ENCODE peak calls at places on chromosomes 5 and 9, in seven cellular contexts. J is T-helper 17 cell; B is stimulated activated CD8-positive, alpha-beta memory T cell treated with anti-CD3 and anti-CD28 coated beads, Interleukin-2, amount 100 ng/mL, for 1 hour; S is M059J; F is mesendoderm; C is stimulated activated CD4-positive, alpha-beta T cell treated with anti-CD3 and anti-CD28 coated beads, Interleukin-1b, Interleukin-23, amount 100 ng/mL, for 24 hours; X is DMS53. U is an unnamed sample.

GRCh38 chr5:16976625-16977008 is 40.5 kb upstream of the MYO10 start:
- DNase-seq in F (no peak), X (no peak), S (no peak), B (no peak), C (no peak), J (no peak), U (no peak)

GRCh38 chr9:72540348-72540873 is 19.0 kb downstream of the TMC1 start:
- DNase-seq in C (no peak), J (no peak), S (peak), B (no peak), X (no peak), F (no peak), U (no peak)

GRCh38 chr5:146068977-146069779 is 36.2 kb downstream of the PLAC8L1 start:
- DNase-seq in J (no peak), F (no peak), S (no peak), B (no peak), C (no peak), X (no peak), U (no peak)

GRCh38 chr5:119269061-119269579 is 86.7 kb upstream of the TNFAIP8 start:
- DNase-seq in X (peak), C (no peak), B (no peak), J (no peak), F (peak), S (peak), U (no peak)

GRCh38 chr9:95738438-95738837 is 137.1 kb upstream of the ERCC6L2 start:
- DNase-seq in F (no peak), J (no peak), C (no peak), X (no peak), B (no peak), S (peak), U (no peak)

GRCh38 chr9:38682713-38683112 is 37.2 kb downstream of the FAM240B start:
- DNase-seq in F (peak), B (no peak), C (no peak), X (peak), J (no peak), S (peak), U (no peak)

GRCh38 chr9:129889936-129890717 is 54.9 kb downstream of the USP20 start:
- DNase-seq in B (peak), C (peak), S (no peak), X (no peak), J (no peak), F (peak), U (no peak)

GRCh38 chr5:156020650-156021049 is 306.3 kb upstream of the SGCD start:
- DNase-seq in B (no peak), S (no peak), F (no peak), J (no peak), X (no peak), C (no peak), U (no peak)

GRCh38 chr9:123718188-123718587 is 211.7 kb downstream of the DENND1A start:
- DNase-seq in X (no peak), B (no peak), F (no peak), C (no peak), S (no peak), J (no peak), U (no peak)

GRCh38 chr9:92191801-92192200 is 76.6 kb upstream of the SPTLC1 start:
- DNase-seq in J (no peak), S (peak), B (no peak), C (no peak), F (no peak), X (no peak), U (no peak)

GRCh38 chr9:130835441-130836298 is 616 bp downstream of the ABL1 start:
- DNase-seq in S (peak), C (peak), X (peak), B (peak), J (no peak), F (peak), U (no peak)

GRCh38 chr5:66207800-66208561 is 63.9 kb downstream of the SREK1 start:
- DNase-seq in J (no peak), X (no peak), B (no peak), F (peak), S (no peak), C (no peak), U (no peak)

GRCh38 chr9:68426755-68427154 is 70.3 kb downstream of the PGM5 start:
- DNase-seq in X (no peak), C (no peak), B (no peak), S (no peak), F (no peak), J (no peak), U (no peak)

GRCh38 chr5:171542504-171543150 is 123.2 kb downstream of the FGF18 start:
- DNase-seq in C (no peak), J (no peak), B (no peak), S (no peak), F (no peak), X (no peak), U (no peak)

GRCh38 chr5:30040483-30041116 is 1152.9 kb upstream of the CDH6 start:
- DNase-seq in S (peak), X (peak), F (peak), B (no peak), C (peak), J (no peak), U (no peak)

GRCh38 chr9:129270205-129270604 is 92.1 kb upstream of the IER5L start:
- DNase-seq in S (no peak), F (no peak), X (no peak), C (peak), J (no peak), B (no peak), U (no peak)

GRCh38 chr5:60820593-60821487 is 23.2 kb downstream of the ELOVL7 start:
- DNase-seq in F (no peak), B (no peak), C (no peak), J (no peak), X (no peak), S (no peak), U (no peak)

GRCh38 chr9:132609829-132610228 is 27.4 kb downstream of the BARHL1 start:
- DNase-seq in F (no peak), J (no peak), B (no peak), X (no peak), C (no peak), S (peak), U (no peak)

GRCh38 chr9:69744688-69745380 is 15.0 kb downstream of the PTAR1 start:
- DNase-seq in X (no peak), J (no peak), S (peak), C (no peak), F (no peak), B (no peak), U (no peak)

GRCh38 chr9:93450817-93451761 is at the start of gene FAM120A:
- DNase-seq in B (peak), C (peak), S (peak), F (peak), J (peak), X (peak), U (no peak)

GRCh38 chr5:53423724-53424123 is 56.7 kb upstream of the FST start:
- DNase-seq in X (no peak), B (no peak), S (no peak), F (no peak), J (no peak), C (no peak), U (no peak)